ENCODE peak calls at places on chromosomes 12 and 14, in four cellular contexts. X is WERI-Rb-1, E is B cell, L is HCT116. B is an unnamed sample.
A peak's percentile ranks its signal among the peaks of the same experiment; 100 is the strongest.

GRCh38 chr12:43210437-43211197 is 341.4 kb downstream of the ADAMTS20 start:
- DNase-seq in X (no peak), E (peak; percentile 21), L (no peak), B (no peak)

GRCh38 chr14:57714487-57714899 is 151.4 kb downstream of the SLC35F4 start:
- DNase-seq in X (peak; percentile 43), E (no peak), L (no peak), B (no peak)

GRCh38 chr12:67456281-67456918 is 187.2 kb downstream of the CAND1 start:
- DNase-seq in X (peak; percentile 56), E (no peak), L (no peak), B (no peak)

GRCh38 chr14:22249775-22250174 is 339.2 kb downstream of the DAD1 start:
- DNase-seq in X (no peak), E (no peak), L (no peak), B (no peak)

GRCh38 chr12:95443458-95443857 is 30.5 kb upstream of the METAP2 start:
- DNase-seq in X (no peak), E (no peak), L (no peak), B (no peak)

GRCh38 chr12:42757735-42758134 is 168.2 kb upstream of the PRICKLE1 start:
- DNase-seq in X (no peak), E (no peak), L (no peak), B (no peak)

GRCh38 chr14:93946104-93946503 is 19.0 kb downstream of the FAM181A start:
- DNase-seq in X (no peak), E (no peak), L (no peak), B (no peak)

GRCh38 chr14:101504096-101504948 is 57.0 kb upstream of the DIO3 start:
- DNase-seq in X (peak; percentile 1), E (no peak), L (no peak), B (peak; percentile 35)

GRCh38 chr12:6823161-6824084 is 1.8 kb downstream of the GPR162 start:
- DNase-seq in X (peak; percentile 36), E (peak; percentile 36), L (no peak), B (no peak)

GRCh38 chr12:34396006-34396860 is 373.9 kb downstream of the ALG10 start:
- DNase-seq in X (peak; percentile 1), E (peak; percentile 3), L (no peak), B (peak; percentile 33)

GRCh38 chr14:77002889-77003288 is 25.6 kb downstream of the IRF2BPL start:
- DNase-seq in X (no peak), E (no peak), L (no peak), B (no peak)

GRCh38 chr14:28707814-28708213 is 58.8 kb upstream of the FOXG1 start:
- DNase-seq in X (no peak), E (no peak), L (no peak), B (no peak)

GRCh38 chr14:99907761-99908652 is 114.8 kb downstream of the EML1 start:
- DNase-seq in X (peak; percentile 55), E (no peak), L (no peak), B (no peak)

GRCh38 chr12:9718968-9719367 is 13.9 kb downstream of the CLECL1 start:
- DNase-seq in X (no peak), E (no peak), L (no peak), B (no peak)

GRCh38 chr12:64385468-64385867 is 5.1 kb downstream of the C12orf56 start:
- DNase-seq in X (no peak), E (no peak), L (peak; percentile 47), B (no peak)

GRCh38 chr14:104356738-104357688 is 218.6 kb downstream of the KIF26A start:
- DNase-seq in X (peak; percentile 6), E (no peak), L (no peak), B (no peak)

GRCh38 chr12:132416827-132417226 is 73.1 kb upstream of the FBRSL1 start:
- DNase-seq in X (no peak), E (no peak), L (no peak), B (no peak)

GRCh38 chr12:12735301-12735700 is 18.1 kb downstream of the CDKN1B start:
- DNase-seq in X (no peak), E (no peak), L (no peak), B (no peak)

DNA sequence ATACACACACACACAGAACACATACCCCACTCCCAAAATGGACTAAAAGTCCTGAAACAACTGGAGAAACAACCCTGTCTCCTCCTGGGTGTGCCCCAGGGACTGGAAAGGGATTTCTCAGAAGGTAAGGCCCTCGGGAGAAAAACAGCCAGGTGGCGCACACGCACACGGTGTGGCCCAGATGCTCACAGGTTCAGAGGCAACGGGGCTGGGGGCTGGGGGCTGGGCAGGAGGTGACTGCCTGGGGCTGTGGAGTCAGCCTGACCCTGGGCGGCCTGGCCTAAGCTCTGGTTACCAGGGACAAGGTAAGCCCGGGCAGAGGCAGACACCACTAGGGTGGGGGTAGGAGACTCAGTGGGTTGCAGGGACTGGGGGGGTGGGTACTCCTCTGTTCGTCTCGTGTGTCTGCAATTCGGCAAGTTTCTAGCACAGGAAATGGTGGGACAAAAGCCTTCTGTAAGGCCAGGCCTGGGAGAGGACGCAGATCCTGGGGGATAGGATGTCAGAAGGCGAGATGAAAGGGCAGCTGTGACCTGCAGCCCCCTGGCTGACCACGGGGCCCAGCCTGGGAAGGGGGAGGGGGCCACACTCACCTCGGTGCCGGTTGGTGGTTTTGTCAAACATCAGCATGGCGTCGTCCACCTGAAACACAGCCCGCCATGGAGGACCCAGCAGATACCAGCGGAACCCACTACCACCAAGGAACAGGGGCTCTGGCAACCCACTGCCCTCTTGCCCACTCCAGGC is 10.4 kb downstream of the MSI1 start:
- DNase-seq in X (peak; percentile 93), E (no peak), L (no peak), B (no peak)
- TF ChIP-seq CTCF in X (peak; percentile 65), E (no peak), L (no peak), B (no peak)

GRCh38 chr12:46908936-46909635 is 83.3 kb upstream of the SLC38A4 start:
- DNase-seq in X (no peak), E (no peak), L (no peak), B (no peak)
- TF ChIP-seq CTCF in X (no peak), E (no peak), L (no peak), B (no peak)

DNA sequence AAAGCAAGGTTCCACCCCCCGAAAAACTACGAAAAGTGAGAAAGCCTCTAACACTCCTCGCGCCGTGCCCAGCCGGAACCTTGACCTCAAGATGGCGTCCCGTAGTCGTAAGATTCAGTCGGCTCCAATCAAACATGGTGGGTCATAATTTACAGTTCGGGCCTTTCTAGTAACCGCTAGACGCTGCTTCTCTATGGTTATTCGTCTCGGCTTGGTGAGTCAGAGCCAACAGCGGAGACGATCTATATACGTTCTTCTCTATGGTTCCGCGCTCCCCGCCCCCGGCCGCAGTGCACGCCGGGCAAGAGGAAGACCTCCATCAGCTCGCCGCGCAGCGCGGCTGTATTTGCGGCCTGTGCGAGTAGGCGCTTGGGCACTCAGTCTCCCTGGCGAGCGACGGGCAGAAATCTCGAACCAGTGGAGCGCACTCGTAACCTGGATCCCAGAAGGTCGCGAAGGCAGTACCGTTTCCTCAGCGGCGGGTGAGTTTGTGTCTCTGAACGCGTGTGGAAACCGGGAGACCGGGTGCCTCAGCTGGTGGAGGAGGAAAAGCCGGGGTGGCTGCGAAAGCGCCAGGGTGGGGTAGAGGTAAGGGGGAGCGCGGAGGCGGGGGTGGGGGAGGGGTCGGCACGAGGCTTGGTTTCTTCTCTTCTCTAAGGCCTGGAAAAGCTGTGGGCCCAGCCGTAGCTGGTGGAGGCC is at the start of gene RBM25:
- DNase-seq in X (peak; percentile 98), E (peak; percentile 87), L (peak; percentile 99), B (peak; percentile 98)
- TF ChIP-seq CTCF in X (no peak), E (no peak), L (no peak), B (no peak)

GRCh38 chr12:106919910-106920544 is 35.7 kb upstream of the TMEM263 start:
- DNase-seq in X (no peak), E (no peak), L (peak; percentile 34), B (no peak)

GRCh38 chr12:106915635-106916026 is 40.1 kb upstream of the TMEM263 start:
- DNase-seq in X (no peak), E (no peak), L (no peak), B (no peak)

GRCh38 chr12:106917503-106917902 is 38.2 kb upstream of the TMEM263 start:
- DNase-seq in X (no peak), E (no peak), L (no peak), B (no peak)

GRCh38 chr12:106914796-106915634 is 40.7 kb upstream of the TMEM263 start:
- DNase-seq in X (no peak), E (no peak), L (no peak), B (no peak)

DNA sequence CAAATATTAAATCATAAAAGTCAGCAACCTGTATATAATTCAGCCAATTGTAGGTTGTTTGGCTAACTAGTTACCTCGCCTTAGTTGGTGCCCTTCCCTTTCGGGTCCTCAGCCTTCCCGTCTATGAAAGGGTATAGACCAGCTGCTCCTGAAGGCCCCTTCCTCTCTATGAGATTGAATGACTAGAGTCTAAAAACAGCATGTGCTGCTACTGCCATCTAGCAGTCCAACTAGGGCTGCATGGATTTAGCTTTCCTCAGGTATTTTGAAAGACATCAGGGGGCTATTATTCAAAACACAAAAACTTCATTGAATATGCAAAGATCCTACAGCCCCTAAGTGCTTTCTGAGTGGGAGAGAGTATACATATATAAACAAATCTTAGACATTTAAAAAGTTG is 37.0 kb upstream of the TMEM263 start:
- DNase-seq in X (peak; percentile 26), E (no peak), L (peak; percentile 6), B (no peak)
- TF ChIP-seq CTCF in X (peak; percentile 65), E (no peak), L (peak; percentile 71), B (peak; percentile 41)

DNA sequence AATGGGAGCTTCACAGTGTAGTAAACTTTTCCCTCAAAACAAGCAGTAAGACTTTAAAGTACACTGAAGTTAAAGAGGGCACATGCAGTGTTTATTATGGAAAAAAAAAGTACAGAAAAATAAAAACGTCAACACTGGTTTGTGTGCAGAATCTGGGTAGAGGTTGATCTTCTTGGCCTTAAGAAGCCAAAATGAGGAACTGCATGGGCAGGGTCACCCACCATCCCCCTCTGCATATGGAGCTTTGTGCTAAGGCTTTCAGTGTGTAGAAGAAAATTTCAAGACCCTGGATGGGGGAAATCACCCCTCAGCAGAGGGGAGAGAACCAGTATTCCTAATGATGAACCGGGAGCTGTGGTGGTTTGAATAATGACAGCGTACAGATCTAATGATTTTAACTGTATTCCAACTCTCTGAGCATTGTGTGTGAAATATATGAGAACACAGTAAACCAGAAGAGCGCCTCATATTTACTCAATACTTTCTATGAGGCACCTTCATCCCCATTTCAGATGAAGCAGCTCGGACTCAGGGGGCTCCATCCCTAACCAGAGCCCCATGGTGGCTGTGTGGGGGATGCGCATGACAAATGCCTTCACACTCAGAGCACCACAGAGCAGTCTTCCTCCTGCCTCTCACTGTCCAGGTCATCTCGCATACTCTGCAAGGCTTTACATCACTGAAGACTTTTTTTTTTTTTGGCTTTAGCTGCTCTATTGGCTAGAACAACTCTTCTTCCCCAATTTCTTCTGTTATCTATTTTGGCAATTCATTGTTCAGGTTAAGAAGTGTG is 33.4 kb downstream of the ACADS start:
- DNase-seq in X (no peak), E (no peak), L (no peak), B (no peak)
- TF ChIP-seq CTCF in X (no peak), E (no peak), L (no peak), B (no peak)

GRCh38 chr12:105235747-105236476 is at the start of gene APPL2:
- DNase-seq in X (peak; percentile 93), E (peak; percentile 97), L (peak; percentile 63), B (peak; percentile 88)
- TF ChIP-seq CTCF in X (peak; percentile 33), E (peak; percentile 66), L (no peak), B (peak; percentile 41)

GRCh38 chr12:18224745-18225144 is 36.6 kb upstream of the PIK3C2G start:
- DNase-seq in X (peak; percentile 9), E (no peak), L (peak; percentile 26), B (no peak)
- TF ChIP-seq CTCF in X (peak; percentile 14), E (no peak), L (peak; percentile 50), B (peak; percentile 69)

B was measured in Peyer's patch.